ENCODE peak calls at places on chromosomes 7 and 10, in four cellular contexts. P, J, D and B are unnamed samples.

GRCh38 chr7:154916381-154917213 is 86.3 kb downstream of the PAXIP1 start:
- DNase-seq in P (no peak), J (no peak), D (no peak), B (no peak)

GRCh38 chr10:72077275-72077990 is 10.9 kb downstream of the SPOCK2 start:
- DNase-seq in P (no peak), J (no peak), D (no peak), B (no peak)

GRCh38 chr10:84335516-84335915 is 7.1 kb downstream of the CCSER2 start:
- DNase-seq in P (no peak), J (no peak), D (no peak), B (no peak)

GRCh38 chr10:83371696-83372490 is 767.4 kb upstream of the GHITM start:
- DNase-seq in P (no peak), J (no peak), D (no peak), B (no peak)

GRCh38 chr7:92634924-92635519 is 44.8 kb upstream of the FAM133B start:
- DNase-seq in P (no peak), J (peak), D (no peak), B (no peak)

GRCh38 chr10:71713135-71714040 is 6.2 kb downstream of the C10orf105 start:
- DNase-seq in P (no peak), J (no peak), D (peak), B (no peak)

GRCh38 chr7:22980422-22980821 is 33.5 kb downstream of the HYCC1 start:
- DNase-seq in P (no peak), J (peak), D (no peak), B (no peak)

GRCh38 chr7:101155303-101155702 is 1.0 kb downstream of the AP1S1 start:
- DNase-seq in P (no peak), J (no peak), D (no peak), B (no peak)

GRCh38 chr7:24665564-24666294 is 91.5 kb downstream of the GSDME start:
- DNase-seq in P (no peak), J (peak), D (peak), B (no peak)

GRCh38 chr10:110276603-110277002 is 28.1 kb downstream of the SMNDC1 start:
- DNase-seq in P (no peak), J (no peak), D (no peak), B (no peak)

GRCh38 chr10:7626283-7626682 is 40.5 kb downstream of the ITIH5 start:
- DNase-seq in P (no peak), J (no peak), D (no peak), B (no peak)

GRCh38 chr10:68333452-68333851 is 724 bp upstream of the PBLD start:
- DNase-seq in P (no peak), J (no peak), D (no peak), B (no peak)

GRCh38 chr7:50803359-50804337 is 21.0 kb upstream of the GRB10 start:
- DNase-seq in P (no peak), J (peak), D (no peak), B (no peak)

GRCh38 chr10:109784236-109784635 is 139.1 kb downstream of the XPNPEP1 start:
- DNase-seq in P (no peak), J (peak), D (no peak), B (no peak)

GRCh38 chr10:100748251-100749058 is 3.1 kb downstream of the PAX2 start:
- DNase-seq in P (no peak), J (no peak), D (no peak), B (no peak)

GRCh38 chr10:77943086-77943901 is 16.7 kb upstream of the DLG5 start:
- DNase-seq in P (no peak), J (peak), D (no peak), B (no peak)

GRCh38 chr7:5514440-5515035 is 90.9 kb upstream of the TNRC18 start:
- DNase-seq in P (no peak), J (no peak), D (no peak), B (no peak)

GRCh38 chr10:69348824-69349541 is 67.7 kb downstream of the TACR2 start:
- DNase-seq in P (no peak), J (peak), D (no peak), B (no peak)

GRCh38 chr10:110138197-110138812 is 69.1 kb upstream of the MXI1 start:
- DNase-seq in P (no peak), J (peak), D (no peak), B (no peak)

GRCh38 chr7:29107056-29107455 is 39.3 kb downstream of the CPVL start:
- DNase-seq in P (no peak), J (no peak), D (no peak), B (no peak)

GRCh38 chr7:158529181-158530096 is 58.2 kb downstream of the PTPRN2 start:
- DNase-seq in P (no peak), J (no peak), D (no peak), B (no peak)

GRCh38 chr10:6128591-6129383 is 40.0 kb downstream of the RBM17 start:
- DNase-seq in P (no peak), J (peak), D (no peak), B (no peak)

GRCh38 chr7:1344421-1344820 is 111.7 kb downstream of the UNCX start:
- DNase-seq in P (no peak), J (no peak), D (no peak), B (no peak)

GRCh38 chr7:128410092-128410665 is 397 bp upstream of the IMPDH1 start:
- DNase-seq in P (no peak), J (peak), D (peak), B (peak)